ENCODE peak calls at places on chromosomes 4 and X, in ten cellular contexts. F, Y, R, U, Q, B, I, A, P and T are unnamed samples.

GRCh38 chr4:108611360-108611759 is 9.0 kb upstream of the RPL34 start:
- DNase-seq in P (no peak), R (no peak), B (no peak), A (no peak), F (no peak), Y (peak), I (no peak), Q (no peak), U (no peak), T (no peak)

GRCh38 chr4:172546782-172547181 is 621.8 kb upstream of the GALNT7 start:
- DNase-seq in A (no peak), Y (no peak), B (no peak), Q (no peak), U (no peak), P (no peak), R (no peak), I (no peak), F (no peak), T (no peak)

GRCh38 chr4:5870701-5871100 is 22.2 kb downstream of the CRMP1 start:
- DNase-seq in I (no peak), B (no peak), R (no peak), U (no peak), A (no peak), P (no peak), F (no peak), Q (no peak), Y (no peak), T (no peak)

GRCh38 chrX:150363561-150364346 is 637 bp downstream of the MAMLD1 start:
- DNase-seq in B (no peak), U (no peak), Y (peak), A (peak), I (no peak), R (no peak), F (peak), P (peak), Q (peak), T (peak)

GRCh38 chr4:181944527-181944926 is 298.7 kb upstream of the TENM3 start:
- DNase-seq in I (no peak), B (no peak), R (no peak), A (no peak), P (no peak), Y (no peak), F (no peak), U (no peak), Q (no peak), T (no peak)

GRCh38 chr4:105457997-105458396 is 15.9 kb downstream of the PPA2 start:
- DNase-seq in P (no peak), R (no peak), B (no peak), A (no peak), U (no peak), Y (no peak), Q (no peak), F (no peak), I (no peak), T (no peak)

GRCh38 chr4:150224896-150225591 is 146.8 kb downstream of the DCLK2 start:
- DNase-seq in R (no peak), I (no peak), Q (no peak), A (no peak), F (no peak), U (peak), B (no peak), P (no peak), Y (no peak), T (no peak)

GRCh38 chr4:119692001-119692400 is 63.4 kb upstream of the PDE5A start:
- DNase-seq in Y (no peak), F (no peak), R (no peak), B (peak), P (no peak), U (peak), A (no peak), I (no peak), Q (no peak), T (no peak)

GRCh38 chr4:41506071-41506470 is 31.9 kb upstream of the LIMCH1 start:
- DNase-seq in R (no peak), Q (no peak), Y (no peak), B (no peak), F (no peak), I (no peak), U (no peak), P (no peak), A (no peak), T (no peak)

GRCh38 chr4:152451496-152451895 is 84.4 kb downstream of the FBXW7 start:
- DNase-seq in U (no peak), R (no peak), A (no peak), P (no peak), I (no peak), Q (no peak), F (no peak), Y (no peak), B (no peak), T (no peak)

GRCh38 chrX:42714981-42715688 is 62.8 kb downstream of the PPP1R2C start:
- DNase-seq in B (no peak), F (peak), Y (peak), P (peak), U (no peak), I (peak), A (peak), R (peak), Q (peak), T (peak)

DNA sequence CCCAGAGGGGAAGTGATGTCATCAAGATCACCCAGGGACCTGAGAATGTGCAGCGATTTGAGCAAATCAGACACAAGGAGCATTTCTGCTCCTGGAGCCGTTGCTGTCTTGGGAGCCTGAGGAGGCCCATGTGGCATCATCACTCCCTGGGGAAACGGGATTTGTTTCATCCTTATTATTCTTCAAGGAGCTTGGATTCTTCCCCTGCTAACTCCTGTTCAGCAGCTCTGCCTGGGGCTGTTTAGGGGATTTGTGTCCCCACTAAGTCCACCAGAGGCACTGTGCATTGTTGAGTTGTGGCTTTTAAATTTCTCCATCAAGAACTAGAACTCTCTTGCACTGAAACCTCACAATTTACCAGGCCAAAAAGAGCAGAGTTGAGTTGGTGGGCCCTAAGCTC is 104.2 kb upstream of the MSX1 start:
- DNase-seq in P (no peak), F (no peak), I (no peak), R (no peak), U (no peak), Y (no peak), B (no peak), A (no peak), Q (no peak), T (no peak)
- TF ChIP-seq CTCF in P (no peak), F (no peak), I (no peak), R (no peak), U (no peak), Y (no peak), B (no peak), A (no peak), Q (no peak), T (no peak)

DNA sequence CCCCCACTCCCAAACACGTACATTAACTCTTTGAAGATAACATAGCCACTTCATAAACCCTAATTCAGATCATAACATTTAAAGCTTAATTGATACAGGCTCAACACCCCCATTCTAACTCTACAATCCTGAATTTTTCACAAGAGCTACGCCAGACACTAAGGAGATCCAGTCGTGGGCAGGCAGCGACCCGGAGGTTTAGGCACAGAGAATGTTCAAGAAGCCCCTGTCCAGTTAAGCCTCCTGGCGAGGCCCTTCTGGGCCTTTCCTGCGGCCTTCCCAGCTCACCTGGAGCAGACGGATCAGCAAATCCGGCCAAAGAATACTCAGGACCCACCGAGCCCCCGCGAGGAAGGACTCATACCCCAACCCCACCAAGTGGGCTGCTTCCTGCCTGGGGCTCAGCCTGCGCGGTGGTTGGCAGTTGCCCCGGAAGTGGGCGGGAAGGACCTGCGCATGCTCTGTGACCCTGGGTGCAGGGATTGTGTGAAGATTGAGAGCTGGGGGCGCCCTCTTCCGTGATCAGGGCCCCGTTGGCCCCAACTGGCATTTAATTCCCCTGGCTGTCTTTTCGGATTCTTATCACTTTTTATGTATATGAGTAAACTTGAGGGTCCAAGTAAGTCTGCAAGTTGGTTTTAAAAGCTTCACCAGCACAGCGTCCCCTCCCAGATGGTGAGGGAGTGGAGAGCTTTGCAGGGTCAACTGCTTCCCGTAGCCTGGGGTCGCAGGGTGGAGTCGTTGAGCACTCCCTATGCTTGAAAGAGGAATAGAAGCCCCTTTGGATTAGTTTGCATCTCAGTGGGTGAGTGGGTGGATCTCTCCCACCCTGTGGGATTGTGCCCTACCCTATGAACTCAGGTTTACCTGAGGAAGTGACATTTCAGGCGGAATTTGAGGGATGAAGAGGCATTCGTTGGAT is at the start of gene TRIM61:
- DNase-seq in R (no peak), Y (peak), A (peak), I (no peak), F (peak), P (peak), Q (peak), U (no peak), B (no peak), T (no peak)
- TF ChIP-seq CTCF in R (no peak), Y (no peak), A (no peak), I (no peak), F (no peak), P (no peak), Q (no peak), U (no peak), B (no peak), T (no peak)

DNA sequence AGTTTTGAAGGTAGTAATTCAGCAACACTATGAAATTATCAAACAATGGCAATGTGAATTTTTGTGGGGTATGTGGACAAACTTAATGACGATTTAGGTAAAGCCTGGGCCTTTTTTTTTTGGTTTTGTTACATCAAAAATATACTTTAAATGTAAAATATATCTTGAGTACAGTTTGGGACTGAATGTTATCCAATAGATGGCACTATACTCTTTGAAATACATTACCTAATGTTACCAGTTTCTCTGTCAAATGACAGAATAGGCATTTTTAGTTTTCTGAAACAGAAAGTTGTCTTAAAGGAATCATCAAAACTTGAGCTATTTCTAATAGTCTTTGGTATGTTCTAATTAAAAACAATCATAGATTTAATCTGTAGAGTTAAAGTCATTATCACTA is 1651.9 kb downstream of the C4orf33 start:
- DNase-seq in P (no peak), I (no peak), U (no peak), F (no peak), A (no peak), B (no peak), Y (no peak), Q (no peak), R (no peak), T (no peak)
- TF ChIP-seq CTCF in P (no peak), I (no peak), U (no peak), F (no peak), A (no peak), B (no peak), Y (peak), Q (no peak), R (no peak), T (peak)

DNA sequence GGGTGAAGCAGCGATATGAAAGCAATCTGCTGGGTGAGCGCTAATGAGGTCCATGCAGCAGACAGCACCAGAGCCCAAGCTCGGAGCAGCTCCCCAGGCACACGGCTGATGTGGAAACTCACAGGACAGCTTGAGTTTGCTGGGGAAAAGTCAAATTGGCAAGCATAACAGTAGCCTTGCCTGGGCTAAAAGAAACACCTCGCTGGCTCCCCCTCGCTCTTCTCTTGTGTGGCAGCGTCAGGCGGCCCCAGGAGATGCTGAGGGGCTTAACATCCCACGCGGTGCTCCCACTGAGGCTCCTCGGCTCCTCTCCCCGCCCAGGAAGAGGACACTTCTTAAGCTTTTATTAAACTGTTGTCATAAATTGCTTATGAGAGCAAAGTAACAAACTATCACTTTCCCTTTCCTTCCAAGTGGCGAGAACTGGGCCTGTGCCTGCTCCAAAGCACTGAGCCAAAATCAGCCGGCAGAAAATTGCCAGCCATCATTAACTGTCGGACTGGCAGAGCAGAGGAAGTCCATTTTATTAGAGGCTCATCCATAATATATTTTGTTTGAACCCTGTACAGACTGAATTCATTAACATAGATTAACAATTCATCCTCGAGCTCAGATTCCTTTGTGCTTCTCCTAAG is 111.4 kb downstream of the TSPAN5 start:
- DNase-seq in I (no peak), Y (peak), P (no peak), R (peak), B (no peak), Q (no peak), U (peak), A (no peak), F (no peak), T (no peak)
- TF ChIP-seq CTCF in I (no peak), Y (no peak), P (no peak), R (no peak), B (no peak), Q (no peak), U (peak), A (no peak), F (no peak), T (no peak)

GRCh38 chrX:153777261-153778090 is 3.4 kb upstream of the SRPK3 start:
- DNase-seq in Q (no peak), A (no peak), U (no peak), R (no peak), F (peak), P (peak), Y (no peak), I (no peak), B (no peak), T (no peak)

GRCh38 chrX:153779891-153780677 is 757 bp upstream of the SRPK3 start:
- DNase-seq in B (no peak), Q (no peak), R (no peak), U (no peak), Y (no peak), F (no peak), I (no peak), A (peak), P (no peak), T (no peak)

GRCh38 chrX:153776611-153777045 is 4.2 kb upstream of the SRPK3 start:
- DNase-seq in I (no peak), B (no peak), A (no peak), R (no peak), U (no peak), F (peak), Q (no peak), Y (no peak), P (peak), T (no peak)

GRCh38 chrX:153778151-153778551 is 2.7 kb upstream of the SRPK3 start:
- DNase-seq in B (no peak), I (no peak), F (no peak), A (peak), U (no peak), Y (no peak), R (no peak), P (no peak), Q (no peak), T (no peak)

GRCh38 chrX:153778684-153779101 is 2.1 kb upstream of the SRPK3 start:
- DNase-seq in Q (no peak), Y (no peak), A (peak), R (no peak), I (no peak), F (no peak), B (no peak), P (peak), U (no peak), T (no peak)
- TF ChIP-seq CTCF in Q (no peak), Y (no peak), A (no peak), R (no peak), I (peak), F (no peak), B (no peak), P (peak), U (no peak), T (peak)

GRCh38 chr4:133151681-133152329 is 2.7 kb downstream of the PCDH10 start:
- DNase-seq in R (no peak), F (no peak), Q (no peak), P (no peak), A (no peak), B (no peak), I (no peak), Y (peak), U (no peak), T (peak)
- TF ChIP-seq CTCF in R (no peak), F (no peak), Q (no peak), P (no peak), A (no peak), B (peak), I (peak), Y (peak), U (no peak), T (peak)

GRCh38 chrX:40323977-40324376 is 226.2 kb upstream of the BCOR start:
- DNase-seq in U (no peak), P (no peak), Y (no peak), A (no peak), F (no peak), I (no peak), R (no peak), B (no peak), Q (no peak), T (no peak)

GRCh38 chrX:40316502-40316901 is 218.7 kb upstream of the BCOR start:
- DNase-seq in F (no peak), I (no peak), Q (no peak), A (no peak), B (no peak), Y (no peak), U (no peak), R (no peak), P (no peak), T (no peak)

GRCh38 chrX:40318796-40319195 is 221.0 kb upstream of the BCOR start:
- DNase-seq in P (no peak), F (no peak), R (no peak), B (no peak), I (no peak), Y (no peak), Q (no peak), U (no peak), A (no peak), T (no peak)

GRCh38 chrX:40318076-40318475 is 220.3 kb upstream of the BCOR start:
- DNase-seq in Y (no peak), P (no peak), B (no peak), I (no peak), F (no peak), U (no peak), Q (no peak), A (no peak), R (no peak), T (no peak)

DNA sequence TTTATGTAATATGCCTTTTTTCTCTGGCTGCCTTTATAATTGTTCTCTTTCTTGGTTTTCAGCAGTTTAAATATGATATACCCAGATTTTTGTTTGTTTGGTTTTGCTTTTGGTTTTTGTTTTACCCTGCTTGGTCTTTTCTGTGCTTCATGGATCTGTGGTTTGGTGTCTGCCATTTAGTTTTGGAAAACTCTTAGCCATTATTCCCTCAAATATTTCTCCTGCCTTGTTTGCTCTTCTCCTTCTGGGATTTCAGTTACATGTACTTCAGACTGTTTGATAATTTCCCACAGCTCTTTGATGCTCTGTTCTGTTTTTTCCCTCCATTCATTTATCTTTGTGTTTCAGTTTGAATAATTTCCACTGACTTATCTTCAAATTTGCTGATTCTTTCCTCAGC is 223.1 kb upstream of the BCOR start:
- DNase-seq in Q (no peak), B (no peak), U (no peak), I (no peak), F (no peak), A (no peak), R (no peak), Y (no peak), P (no peak), T (no peak)
- TF ChIP-seq CTCF in Q (no peak), B (no peak), U (no peak), I (no peak), F (no peak), A (no peak), R (no peak), Y (no peak), P (no peak), T (no peak)